ENCODE peak calls at places on chromosomes 11 and 22, in seven cellular contexts. E is upper lobe of right lung; C is HCT116; M is neuronal stem cell; N is CD8-positive, alpha-beta T cell; A is MM.1S; H is fibroblast of lung. J is an unnamed sample.

GRCh38 chr11:3050386-3051325 is 6.6 kb downstream of the CARS1 start:
- DNase-seq in N (no peak), M (no peak), A (no peak), E (no peak), C (no peak), H (no peak), J (no peak)

GRCh38 chr11:45451766-45452440 is 165.8 kb upstream of the SYT13 start:
- DNase-seq in N (no peak), A (no peak), E (no peak), M (no peak), H (peak), C (no peak), J (no peak)

GRCh38 chr11:43681543-43681942 is 1.0 kb downstream of the HSD17B12 start:
- DNase-seq in A (no peak), E (no peak), C (no peak), H (peak), M (no peak), N (no peak), J (no peak)

GRCh38 chr22:46004105-46004866 is 27.3 kb upstream of the WNT7B start:
- DNase-seq in M (no peak), N (no peak), E (peak), H (no peak), A (peak), C (no peak), J (peak)

GRCh38 chr11:12784987-12785386 is 110.8 kb downstream of the TEAD1 start:
- DNase-seq in H (no peak), M (no peak), E (no peak), N (no peak), C (no peak), A (no peak), J (no peak)

GRCh38 chr11:19820100-19820499 is 107.5 kb downstream of the NAV2 start:
- DNase-seq in H (peak), A (no peak), M (no peak), E (peak), N (no peak), C (no peak), J (no peak)

GRCh38 chr22:49218142-49218541 is 609.5 kb downstream of the BRD1 start:
- DNase-seq in E (no peak), H (no peak), A (no peak), N (no peak), M (no peak), C (no peak), J (no peak)

GRCh38 chr22:39254789-39255298 is 10.1 kb upstream of the PDGFB start:
- DNase-seq in N (peak), H (no peak), E (no peak), M (no peak), C (no peak), A (peak), J (peak)

GRCh38 chr11:118438314-118438931 is 2.1 kb downstream of the KMT2A start:
- DNase-seq in H (peak), C (no peak), N (peak), M (no peak), E (no peak), A (peak), J (peak)

GRCh38 chr11:44760917-44761545 is 34.3 kb downstream of the TSPAN18 start:
- DNase-seq in N (no peak), A (no peak), C (peak), M (peak), E (no peak), H (peak), J (no peak)

GRCh38 chr11:118522571-118523072 is 4.7 kb upstream of the TTC36 start:
- DNase-seq in C (no peak), M (no peak), H (peak), E (no peak), A (no peak), N (no peak), J (no peak)

GRCh38 chr11:28464252-28464867 is 356.2 kb downstream of the METTL15 start:
- DNase-seq in N (no peak), E (no peak), A (no peak), C (no peak), M (no peak), H (peak), J (no peak)

GRCh38 chr11:115590254-115590653 is 86.0 kb upstream of the CADM1 start:
- DNase-seq in A (no peak), N (no peak), M (no peak), E (no peak), C (no peak), H (no peak), J (no peak)

GRCh38 chr11:29518389-29519174 is 498.2 kb downstream of the KCNA4 start:
- DNase-seq in N (no peak), E (no peak), A (peak), H (no peak), C (no peak), M (no peak), J (no peak)

GRCh38 chr11:86442827-86443226 is 68.1 kb downstream of the CCDC81 start:
- DNase-seq in M (no peak), H (no peak), N (no peak), E (no peak), C (no peak), A (no peak), J (no peak)

GRCh38 chr11:15074206-15075161 is 1.1 kb downstream of the CALCB start:
- DNase-seq in M (peak), E (peak), A (peak), C (peak), N (peak), H (peak), J (peak)

GRCh38 chr11:17978553-17979287 is 34.1 kb downstream of the SERGEF start:
- DNase-seq in N (no peak), C (no peak), A (peak), H (peak), M (peak), E (no peak), J (peak)

GRCh38 chr22:46573781-46574437 is 36.5 kb upstream of the CELSR1 start:
- DNase-seq in E (peak), C (no peak), H (no peak), A (no peak), N (peak), M (no peak), J (no peak)

GRCh38 chr11:122807731-122808485 is 30.4 kb upstream of the CRTAM start:
- DNase-seq in A (no peak), H (peak), N (no peak), E (no peak), C (no peak), M (no peak), J (no peak)

GRCh38 chr11:16788141-16789060 is 50.0 kb downstream of the C11orf58 start:
- DNase-seq in M (peak), E (peak), A (peak), C (peak), N (peak), H (peak), J (peak)

GRCh38 chr11:94770563-94771120 is 2.5 kb downstream of the AMOTL1 start:
- DNase-seq in H (no peak), C (no peak), A (no peak), N (no peak), M (no peak), E (no peak), J (no peak)

GRCh38 chr22:34608716-34609115 is 457.2 kb upstream of the ISX start:
- DNase-seq in C (no peak), N (no peak), E (no peak), A (no peak), H (no peak), M (no peak), J (peak)

GRCh38 chr11:119530503-119530902 is 107.5 kb upstream of the THY1 start:
- DNase-seq in M (no peak), C (no peak), E (no peak), H (no peak), N (no peak), A (no peak), J (no peak)

GRCh38 chr22:41821449-41822030 is 11.4 kb upstream of the SREBF2 start:
- DNase-seq in N (no peak), E (no peak), M (no peak), C (no peak), A (no peak), H (no peak), J (no peak)

GRCh38 chr11:32071811-32072210 is 19.1 kb upstream of the RCN1 start:
- DNase-seq in M (peak), C (no peak), E (no peak), H (peak), A (no peak), N (no peak), J (no peak)

GRCh38 chr22:28018461-28018927 is 99.4 kb upstream of the PITPNB start:
- DNase-seq in H (no peak), A (no peak), N (no peak), M (no peak), E (peak), C (no peak), J (peak)

GRCh38 chr11:88535916-88536547 is 198.5 kb upstream of the CTSC start:
- DNase-seq in H (peak), C (peak), E (no peak), M (no peak), N (no peak), A (no peak), J (no peak)

GRCh38 chr22:42868751-42869251 is 11.7 kb upstream of the ARFGAP3 start:
- DNase-seq in C (no peak), N (no peak), A (no peak), H (no peak), E (peak), M (no peak), J (no peak)

GRCh38 chr22:30701872-30702271 is 7.2 kb downstream of the OSBP2 start:
- DNase-seq in C (peak), N (no peak), H (no peak), E (no peak), M (no peak), A (no peak), J (no peak)

GRCh38 chr11:128894685-128895084 is 3.5 kb downstream of the KCNJ5 start:
- DNase-seq in A (no peak), E (peak), C (no peak), H (no peak), M (no peak), N (no peak), J (no peak)

GRCh38 chr11:7872913-7873312 is 58.2 kb downstream of the OR10A6 start:
- DNase-seq in H (no peak), A (no peak), C (no peak), N (no peak), E (no peak), M (no peak), J (no peak)

GRCh38 chr22:24305260-24305692 is 34.6 kb downstream of the SPECC1L start:
- DNase-seq in E (no peak), H (no peak), A (no peak), N (peak), M (no peak), C (no peak), J (no peak)

GRCh38 chr11:34789196-34789834 is 126.9 kb downstream of the APIP start:
- DNase-seq in A (no peak), H (no peak), N (no peak), E (no peak), M (no peak), C (no peak), J (no peak)

GRCh38 chr11:36454991-36455611 is 55.0 kb downstream of the TRAF6 start:
- DNase-seq in M (peak), A (no peak), N (no peak), H (no peak), E (no peak), C (no peak), J (peak)

GRCh38 chr11:100682247-100682969 is 4.7 kb upstream of the ARHGAP42 start:
- DNase-seq in C (peak), M (no peak), E (no peak), A (peak), H (peak), N (no peak), J (no peak)

GRCh38 chr11:16883179-16883578 is 131.0 kb downstream of the PLEKHA7 start:
- DNase-seq in N (no peak), A (no peak), C (peak), M (no peak), H (no peak), E (no peak), J (no peak)

GRCh38 chr11:74702383-74703007 is 28.7 kb downstream of the CHRDL2 start:
- DNase-seq in M (peak), C (peak), A (peak), H (peak), N (peak), E (peak), J (peak)

GRCh38 chr11:87879118-87879517 is 296.1 kb downstream of the RAB38 start:
- DNase-seq in N (no peak), C (no peak), E (no peak), H (peak), A (no peak), M (no peak), J (no peak)

GRCh38 chr11:61689164-61689496 is 8.9 kb downstream of the DAGLA start:
- DNase-seq in H (no peak), N (no peak), M (no peak), E (no peak), C (no peak), A (no peak), J (no peak)
- H3K27ac ChIP-seq in H (no peak), N (no peak), M (no peak), E (peak), C (no peak), A (no peak), J (no peak)

DNA sequence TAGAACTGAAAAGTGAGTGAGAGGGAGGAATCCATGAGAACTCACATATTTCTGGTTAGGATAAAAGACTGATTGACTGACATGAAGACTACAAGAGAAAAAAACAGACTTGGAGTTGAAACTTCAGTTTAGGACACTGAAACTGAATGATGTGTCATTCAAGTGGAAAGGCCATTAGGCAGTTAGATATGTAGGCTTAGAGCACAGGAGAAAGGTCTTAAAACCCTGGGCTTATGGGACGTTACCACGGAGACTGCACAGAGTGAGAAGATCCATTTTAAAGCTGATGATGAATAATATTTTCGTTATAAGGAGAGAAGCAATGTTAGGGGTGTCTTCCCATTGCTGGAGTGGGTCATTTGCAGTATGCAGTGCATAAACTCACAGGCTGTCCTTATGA is 64.0 kb downstream of the MAML2 start:
- DNase-seq in H (no peak), M (no peak), A (no peak), E (no peak), N (no peak), C (no peak), J (no peak)
- H3K4me3 ChIP-seq in H (no peak), M (no peak), A (no peak), E (no peak), N (no peak), C (no peak), J (no peak)

DNA sequence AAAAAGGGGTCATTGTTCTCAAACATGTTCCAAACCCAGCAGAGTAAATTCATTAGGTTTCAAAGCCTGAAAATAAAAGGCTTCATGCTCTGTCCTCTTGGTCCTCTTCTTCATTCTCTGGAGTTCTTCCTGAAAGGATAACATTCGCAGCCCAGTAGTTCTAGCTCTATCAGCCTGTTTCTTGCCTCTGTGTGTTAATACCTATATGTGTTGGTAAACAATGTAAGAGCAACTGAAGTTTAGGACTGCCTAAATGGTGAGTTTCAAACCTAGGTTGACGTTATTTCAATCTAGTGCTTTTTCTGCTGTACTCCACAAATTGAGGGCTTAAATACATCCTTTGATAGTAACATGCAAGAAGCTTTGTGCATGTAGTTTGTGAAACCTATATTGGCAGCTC is 9.4 kb downstream of the AASDHPPT start:
- DNase-seq in N (no peak), C (no peak), M (no peak), H (peak), E (no peak), A (no peak), J (no peak)
- H3K27ac ChIP-seq in N (no peak), C (no peak), M (no peak), H (no peak), E (no peak), A (no peak), J (no peak)

GRCh38 chr22:37701121-37701786 is 4.4 kb downstream of the TRIOBP start:
- DNase-seq in M (no peak), N (no peak), A (no peak), C (no peak), H (no peak), E (no peak), J (no peak)

GRCh38 chr22:37696657-37697539 is at the start of gene TRIOBP:
- DNase-seq in A (peak), H (peak), M (peak), E (peak), C (peak), N (peak), J (peak)

GRCh38 chr22:37692627-37693285 is 4.1 kb upstream of the TRIOBP start:
- DNase-seq in N (no peak), H (no peak), E (no peak), M (no peak), C (no peak), A (no peak), J (no peak)

DNA sequence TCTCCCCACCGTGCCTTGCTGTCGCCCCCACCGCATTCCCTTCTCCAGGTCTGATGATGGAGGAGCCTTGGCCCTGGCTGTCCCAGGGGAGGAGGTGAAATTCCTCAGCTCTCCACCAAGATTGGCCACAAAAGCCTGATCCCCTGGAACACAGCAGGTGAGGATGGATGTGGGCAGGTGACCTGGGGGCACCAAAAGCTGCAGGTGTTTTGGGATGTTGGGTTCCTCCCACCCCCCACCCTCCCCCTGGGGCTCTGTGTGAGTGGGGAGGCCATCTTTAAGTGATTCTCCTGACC is 640 bp downstream of the TRIOBP start:
- DNase-seq in N (no peak), H (no peak), E (no peak), A (no peak), C (no peak), M (no peak), J (no peak)
- H3K4me3 ChIP-seq in N (no peak), H (no peak), E (no peak), A (no peak), C (no peak), M (peak), J (no peak)

GRCh38 chr11:11428714-11429113 is 75.7 kb upstream of the CSNK2A3 start:
- DNase-seq in M (no peak), H (no peak), A (no peak), C (no peak), E (no peak), N (no peak), J (no peak)

GRCh38 chr11:11424696-11425095 is 71.6 kb upstream of the CSNK2A3 start:
- DNase-seq in N (no peak), A (no peak), M (no peak), C (no peak), E (no peak), H (no peak), J (no peak)

GRCh38 chr11:11425806-11426205 is 72.8 kb upstream of the CSNK2A3 start:
- DNase-seq in C (no peak), N (no peak), A (no peak), H (no peak), M (no peak), E (no peak), J (no peak)

GRCh38 chr11:11426226-11426915 is 73.3 kb upstream of the CSNK2A3 start:
- DNase-seq in N (no peak), A (no peak), C (no peak), E (no peak), M (no peak), H (no peak), J (peak)

GRCh38 chr11:11427185-11427944 is 74.3 kb upstream of the CSNK2A3 start:
- DNase-seq in M (no peak), E (no peak), H (no peak), A (no peak), C (no peak), N (no peak), J (no peak)
- H3K27ac ChIP-seq in M (no peak), E (peak), H (no peak), A (no peak), C (no peak), N (no peak), J (no peak)

GRCh38 chr11:66012371-66012945 is 650 bp downstream of the CST6 start:
- DNase-seq in A (no peak), H (no peak), E (no peak), N (no peak), C (no peak), M (no peak), J (no peak)
- H3K4me3 ChIP-seq in A (no peak), H (no peak), E (peak), N (no peak), C (peak), M (no peak), J (no peak)